ENCODE peak calls at places on chromosome 17, in four cellular contexts. One of them, this sample, is unnamed.

GRCh38 chr17:16444258-16444886 is 29.0 kb downstream of the TRPV2 start:
- DNase-seq in CD8-positive, alpha-beta T cell: no peak
- DNase-seq in mammary epithelial cell: no peak
- DNase-seq in aorta: no peak
- DNase-seq in this sample: no peak

GRCh38 chr17:10610821-10611323 is 46.2 kb downstream of the MYH3 start:
- DNase-seq in aorta: no peak
- DNase-seq in CD8-positive, alpha-beta T cell: no peak
- DNase-seq in mammary epithelial cell: no peak
- DNase-seq in this sample: no peak

GRCh38 chr17:33701910-33702309 is 408.8 kb upstream of the ASIC2 start:
- DNase-seq in mammary epithelial cell: no peak
- DNase-seq in CD8-positive, alpha-beta T cell: no peak
- DNase-seq in aorta: no peak
- DNase-seq in this sample: no peak

GRCh38 chr17:55632893-55633292 is 89.8 kb downstream of the TMEM100 start:
- DNase-seq in aorta: no peak
- DNase-seq in CD8-positive, alpha-beta T cell: no peak
- DNase-seq in mammary epithelial cell: peak
- DNase-seq in this sample: no peak

GRCh38 chr17:41620583-41621434 is 3.6 kb downstream of the KRT17 start:
- DNase-seq in mammary epithelial cell: peak
- DNase-seq in aorta: peak
- DNase-seq in CD8-positive, alpha-beta T cell: no peak
- DNase-seq in this sample: no peak

GRCh38 chr17:50565559-50566350 is 5.2 kb downstream of the CACNA1G start:
- DNase-seq in mammary epithelial cell: no peak
- DNase-seq in CD8-positive, alpha-beta T cell: no peak
- DNase-seq in aorta: no peak
- DNase-seq in this sample: no peak

GRCh38 chr17:6231886-6232767 is 161.9 kb downstream of the WSCD1 start:
- DNase-seq in CD8-positive, alpha-beta T cell: no peak
- DNase-seq in aorta: no peak
- DNase-seq in mammary epithelial cell: peak
- DNase-seq in this sample: no peak

GRCh38 chr17:55549140-55549539 is 37.9 kb upstream of the SMIM36 start:
- DNase-seq in aorta: no peak
- DNase-seq in mammary epithelial cell: no peak
- DNase-seq in CD8-positive, alpha-beta T cell: no peak
- DNase-seq in this sample: no peak

GRCh38 chr17:19357351-19358140 is 5.0 kb downstream of the B9D1 start:
- DNase-seq in aorta: peak
- DNase-seq in mammary epithelial cell: no peak
- DNase-seq in CD8-positive, alpha-beta T cell: no peak
- DNase-seq in this sample: no peak

GRCh38 chr17:17056167-17056562 is 13.9 kb downstream of the MPRIP start:
- DNase-seq in aorta: no peak
- DNase-seq in mammary epithelial cell: no peak
- DNase-seq in CD8-positive, alpha-beta T cell: no peak
- DNase-seq in this sample: no peak

GRCh38 chr17:11909348-11909747 is 87.9 kb downstream of the ZNF18 start:
- DNase-seq in mammary epithelial cell: no peak
- DNase-seq in aorta: no peak
- DNase-seq in CD8-positive, alpha-beta T cell: no peak
- DNase-seq in this sample: no peak

GRCh38 chr17:40824015-40824832 is 1.8 kb upstream of the KRT10 start:
- DNase-seq in mammary epithelial cell: peak
- DNase-seq in CD8-positive, alpha-beta T cell: no peak
- DNase-seq in aorta: no peak
- DNase-seq in this sample: no peak

GRCh38 chr17:57566724-57567123 is 178.4 kb downstream of the CCDC182 start:
- DNase-seq in CD8-positive, alpha-beta T cell: no peak
- DNase-seq in mammary epithelial cell: peak
- DNase-seq in aorta: no peak
- DNase-seq in this sample: no peak

GRCh38 chr17:71329310-71330098 is 791.3 kb upstream of the SOX9 start:
- DNase-seq in CD8-positive, alpha-beta T cell: no peak
- DNase-seq in mammary epithelial cell: no peak
- DNase-seq in aorta: no peak
- DNase-seq in this sample: no peak

GRCh38 chr17:31494259-31495048 is 103.0 kb downstream of the RAB11FIP4 start:
- DNase-seq in aorta: no peak
- DNase-seq in mammary epithelial cell: peak
- DNase-seq in CD8-positive, alpha-beta T cell: peak
- DNase-seq in this sample: peak

GRCh38 chr17:41919165-41919817 is 540 bp upstream of the ACLY start:
- DNase-seq in CD8-positive, alpha-beta T cell: no peak
- DNase-seq in aorta: no peak
- DNase-seq in mammary epithelial cell: no peak
- DNase-seq in this sample: no peak

GRCh38 chr17:14301279-14301760 is 439 bp downstream of the HS3ST3B1 start:
- DNase-seq in CD8-positive, alpha-beta T cell: no peak
- DNase-seq in aorta: no peak
- DNase-seq in mammary epithelial cell: no peak
- DNase-seq in this sample: no peak

GRCh38 chr17:1561420-1562177 is 993 bp downstream of the PITPNA start:
- DNase-seq in mammary epithelial cell: peak
- DNase-seq in aorta: no peak
- DNase-seq in CD8-positive, alpha-beta T cell: peak
- DNase-seq in this sample: no peak

GRCh38 chr17:29076722-29077121 is 33.8 kb downstream of the PIPOX start:
- DNase-seq in CD8-positive, alpha-beta T cell: no peak
- DNase-seq in aorta: no peak
- DNase-seq in mammary epithelial cell: no peak
- DNase-seq in this sample: no peak

GRCh38 chr17:57142925-57143324 is 57.9 kb downstream of the AKAP1 start:
- DNase-seq in aorta: no peak
- DNase-seq in CD8-positive, alpha-beta T cell: no peak
- DNase-seq in mammary epithelial cell: no peak
- DNase-seq in this sample: peak

GRCh38 chr17:40598021-40598927 is 33.0 kb upstream of the CCR7 start:
- DNase-seq in CD8-positive, alpha-beta T cell: no peak
- DNase-seq in aorta: no peak
- DNase-seq in mammary epithelial cell: no peak
- DNase-seq in this sample: peak

GRCh38 chr17:49101054-49101534 is 31.5 kb upstream of the B4GALNT2 start:
- DNase-seq in aorta: no peak
- DNase-seq in CD8-positive, alpha-beta T cell: no peak
- DNase-seq in mammary epithelial cell: peak
- DNase-seq in this sample: no peak
- H3K27ac ChIP-seq in aorta: no peak
- H3K27ac ChIP-seq in CD8-positive, alpha-beta T cell: no peak
- H3K27ac ChIP-seq in mammary epithelial cell: peak
- H3K27ac ChIP-seq in this sample: no peak

GRCh38 chr17:47696717-47697642 is 3.0 kb downstream of the TBKBP1 start:
- DNase-seq in aorta: no peak
- DNase-seq in CD8-positive, alpha-beta T cell: no peak
- DNase-seq in mammary epithelial cell: no peak
- DNase-seq in this sample: no peak

GRCh38 chr17:47693667-47694017 is 319 bp upstream of the TBKBP1 start:
- DNase-seq in mammary epithelial cell: no peak
- DNase-seq in aorta: no peak
- DNase-seq in CD8-positive, alpha-beta T cell: no peak
- DNase-seq in this sample: no peak

GRCh38 chr17:47694818-47695663 is 1.1 kb downstream of the TBKBP1 start:
- DNase-seq in mammary epithelial cell: no peak
- DNase-seq in CD8-positive, alpha-beta T cell: no peak
- DNase-seq in aorta: peak
- DNase-seq in this sample: peak

GRCh38 chr17:47694018-47694817 is at the start of gene TBKBP1:
- DNase-seq in CD8-positive, alpha-beta T cell: no peak
- DNase-seq in mammary epithelial cell: no peak
- DNase-seq in aorta: peak
- DNase-seq in this sample: peak

GRCh38 chr17:47695664-47696376 is 1.9 kb downstream of the TBKBP1 start:
- DNase-seq in aorta: no peak
- DNase-seq in mammary epithelial cell: no peak
- DNase-seq in CD8-positive, alpha-beta T cell: no peak
- DNase-seq in this sample: no peak
- H3K27ac ChIP-seq in aorta: peak
- H3K27ac ChIP-seq in mammary epithelial cell: no peak
- H3K27ac ChIP-seq in CD8-positive, alpha-beta T cell: no peak
- H3K27ac ChIP-seq in this sample: peak

DNA sequence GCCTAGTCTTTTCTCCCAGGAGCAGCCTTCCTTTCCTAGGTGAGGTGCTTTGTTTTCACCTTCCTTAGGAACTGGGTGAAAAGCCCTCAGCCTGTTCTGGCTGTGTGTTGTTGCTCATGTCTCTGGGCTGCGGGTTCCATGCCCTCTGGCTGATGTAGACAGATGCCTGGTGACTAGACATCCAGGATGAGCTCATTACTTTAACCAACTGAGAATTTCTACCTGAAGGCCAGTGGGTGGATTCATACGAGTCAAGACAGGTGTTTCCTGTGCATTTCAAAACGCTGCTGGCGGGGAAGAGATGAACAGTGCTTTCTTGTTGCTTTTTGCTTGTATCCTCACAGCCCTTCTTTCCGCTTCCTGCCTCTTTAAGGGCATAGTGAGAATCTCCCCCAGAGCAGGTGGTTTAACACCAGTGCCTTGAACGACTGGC is 22.3 kb downstream of the SAP30BP start:
- DNase-seq in aorta: no peak
- DNase-seq in CD8-positive, alpha-beta T cell: peak
- DNase-seq in mammary epithelial cell: peak
- DNase-seq in this sample: peak
- H3K27ac ChIP-seq in aorta: no peak
- H3K27ac ChIP-seq in CD8-positive, alpha-beta T cell: peak
- H3K27ac ChIP-seq in mammary epithelial cell: peak
- H3K27ac ChIP-seq in this sample: peak

GRCh38 chr17:78133179-78133951 is 2.8 kb downstream of the TMC8 start:
- DNase-seq in mammary epithelial cell: no peak
- DNase-seq in CD8-positive, alpha-beta T cell: no peak
- DNase-seq in aorta: no peak
- DNase-seq in this sample: no peak

GRCh38 chr17:78135858-78136500 is 5.4 kb downstream of the TMC8 start:
- DNase-seq in CD8-positive, alpha-beta T cell: no peak
- DNase-seq in mammary epithelial cell: no peak
- DNase-seq in aorta: no peak
- DNase-seq in this sample: no peak

GRCh38 chr17:78134899-78135385 is 4.4 kb downstream of the TMC8 start:
- DNase-seq in aorta: no peak
- DNase-seq in CD8-positive, alpha-beta T cell: no peak
- DNase-seq in mammary epithelial cell: no peak
- DNase-seq in this sample: no peak

GRCh38 chr17:78132767-78133178 is 2.2 kb downstream of the TMC8 start:
- DNase-seq in aorta: no peak
- DNase-seq in mammary epithelial cell: no peak
- DNase-seq in CD8-positive, alpha-beta T cell: no peak
- DNase-seq in this sample: no peak

DNA sequence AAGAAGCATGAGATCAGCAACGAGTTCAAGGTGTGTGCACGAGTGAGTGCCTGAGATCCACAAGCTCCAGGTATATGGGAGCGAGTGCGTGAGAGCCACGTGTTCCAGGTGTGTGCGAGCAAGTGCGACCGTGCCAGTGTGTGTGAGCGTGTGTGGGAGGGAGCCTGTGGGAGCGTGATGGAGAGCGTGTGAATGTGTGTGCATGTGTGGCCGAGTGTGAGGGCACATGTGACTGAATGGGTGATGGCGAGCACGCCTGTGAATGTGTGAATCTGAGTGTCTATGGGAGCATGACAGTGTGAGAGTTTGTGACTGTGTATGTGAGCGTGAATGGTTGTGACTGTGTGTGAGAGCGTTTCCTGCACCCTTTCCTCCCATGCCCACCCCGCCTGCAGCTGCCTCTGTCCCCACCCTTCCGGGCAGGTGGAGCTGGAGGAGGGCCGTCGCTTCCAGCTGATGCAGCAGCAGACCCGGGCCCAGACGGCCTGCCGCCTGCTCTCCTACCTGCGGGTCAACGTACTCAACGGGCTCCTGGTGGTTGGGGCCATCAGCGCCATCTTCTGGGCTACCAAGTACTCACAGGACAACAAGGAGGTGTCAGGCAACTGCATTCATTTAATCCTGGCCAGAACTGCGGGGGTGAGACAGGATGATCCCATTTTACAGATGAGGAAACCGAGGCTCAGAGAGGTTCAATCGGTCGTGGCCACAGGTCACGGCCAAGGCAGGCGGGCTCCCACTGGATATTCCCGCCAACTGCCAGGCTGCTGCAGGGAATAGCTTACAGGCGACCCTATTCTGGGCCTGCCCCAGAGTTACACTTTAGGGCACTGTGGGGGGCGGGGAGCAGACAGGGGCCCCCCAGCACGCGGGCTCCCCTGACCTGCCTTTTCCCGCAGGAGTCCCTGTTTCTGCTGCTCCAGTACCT is 3.7 kb downstream of the TMC8 start:
- DNase-seq in mammary epithelial cell: no peak
- DNase-seq in CD8-positive, alpha-beta T cell: peak
- DNase-seq in aorta: peak
- DNase-seq in this sample: peak
- H3K27ac ChIP-seq in mammary epithelial cell: no peak
- H3K27ac ChIP-seq in CD8-positive, alpha-beta T cell: peak
- H3K27ac ChIP-seq in aorta: no peak
- H3K27ac ChIP-seq in this sample: peak

GRCh38 chr17:83036666-83037065 is 42.7 kb upstream of the METRNL start:
- DNase-seq in aorta: no peak
- DNase-seq in CD8-positive, alpha-beta T cell: no peak
- DNase-seq in mammary epithelial cell: no peak
- DNase-seq in this sample: no peak

GRCh38 chr17:83046759-83047478 is 32.5 kb upstream of the METRNL start:
- DNase-seq in mammary epithelial cell: no peak
- DNase-seq in aorta: no peak
- DNase-seq in CD8-positive, alpha-beta T cell: no peak
- DNase-seq in this sample: peak

GRCh38 chr17:83037084-83037950 is 42.1 kb upstream of the METRNL start:
- DNase-seq in CD8-positive, alpha-beta T cell: no peak
- DNase-seq in mammary epithelial cell: no peak
- DNase-seq in aorta: no peak
- DNase-seq in this sample: no peak

GRCh38 chr17:83041305-83041704 is 38.1 kb upstream of the METRNL start:
- DNase-seq in aorta: no peak
- DNase-seq in mammary epithelial cell: no peak
- DNase-seq in CD8-positive, alpha-beta T cell: no peak
- DNase-seq in this sample: no peak

GRCh38 chr17:83042522-83043158 is 36.8 kb upstream of the METRNL start:
- DNase-seq in CD8-positive, alpha-beta T cell: no peak
- DNase-seq in aorta: no peak
- DNase-seq in mammary epithelial cell: no peak
- DNase-seq in this sample: no peak
- H3K27ac ChIP-seq in CD8-positive, alpha-beta T cell: no peak
- H3K27ac ChIP-seq in aorta: no peak
- H3K27ac ChIP-seq in mammary epithelial cell: no peak
- H3K27ac ChIP-seq in this sample: no peak

DNA sequence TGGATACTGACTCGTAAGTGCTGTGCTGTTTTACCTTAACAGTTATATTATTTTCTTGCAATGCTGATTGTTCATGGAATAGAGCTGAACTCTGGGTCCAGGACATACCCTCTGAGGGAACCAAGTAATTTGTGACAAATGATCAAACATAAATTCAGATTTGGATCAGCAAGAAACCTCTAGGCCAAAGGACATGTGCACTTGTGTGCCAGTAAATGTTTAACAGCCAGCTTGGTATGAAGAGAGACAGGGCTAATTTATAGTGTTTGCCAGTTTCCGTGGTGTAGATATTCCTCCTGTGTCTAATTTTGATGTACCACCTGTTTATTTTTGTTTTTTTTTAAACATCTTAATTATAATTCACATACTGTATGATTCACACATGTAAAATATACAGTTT is 30.8 kb upstream of the MRC2 start:
- DNase-seq in mammary epithelial cell: no peak
- DNase-seq in CD8-positive, alpha-beta T cell: no peak
- DNase-seq in aorta: no peak
- DNase-seq in this sample: no peak
- H3K27ac ChIP-seq in mammary epithelial cell: no peak
- H3K27ac ChIP-seq in CD8-positive, alpha-beta T cell: no peak
- H3K27ac ChIP-seq in aorta: no peak
- H3K27ac ChIP-seq in this sample: no peak

This sample was measured in Peyer's patch.